ENCODE peak calls at places on chromosomes 16 and 17, in seven cellular contexts. U is breast epithelium, D is upper lobe of left lung, J is heart left ventricle, N is A549, M is sigmoid colon, K is endothelial cell of umbilical vein. Z is an unnamed sample.

GRCh38 chr17:78154903-78155811 is 9.0 kb downstream of the C17orf99 start:
- DNase-seq in N (no peak), D (no peak), K (no peak), M (no peak), U (no peak), J (no peak), Z (no peak)

GRCh38 chr16:29664133-29664912 is 1.3 kb downstream of the SPN start:
- DNase-seq in U (no peak), J (no peak), K (no peak), M (no peak), D (peak; percentile 86), N (no peak), Z (no peak)

GRCh38 chr16:26856791-26857190 is 209.9 kb upstream of the C16orf82 start:
- DNase-seq in D (no peak), M (no peak), U (no peak), N (no peak), K (no peak), J (no peak), Z (peak; percentile 21)

GRCh38 chr16:55955439-55955838 is 80.3 kb upstream of the CES5A start:
- DNase-seq in D (no peak), U (no peak), M (no peak), K (no peak), J (no peak), N (no peak), Z (no peak)

GRCh38 chr16:69930117-69930776 is 20.9 kb upstream of the CLEC18A start:
- DNase-seq in K (peak; percentile 58), J (peak; percentile 72), U (no peak), N (peak; percentile 82), D (no peak), M (no peak), Z (no peak)

GRCh38 chr17:27560668-27561067 is 70.3 kb upstream of the LGALS9 start:
- DNase-seq in M (no peak), J (no peak), K (no peak), N (no peak), U (no peak), D (no peak), Z (no peak)

GRCh38 chr17:57493625-57494024 is 237.3 kb downstream of the MSI2 start:
- DNase-seq in M (no peak), N (no peak), K (no peak), U (no peak), J (no peak), D (no peak), Z (no peak)

GRCh38 chr16:15961060-15961511 is 11.7 kb downstream of the ABCC1 start:
- DNase-seq in N (no peak), K (peak; percentile 77), J (no peak), U (no peak), M (no peak), D (no peak), Z (no peak)

GRCh38 chr17:50087246-50087911 is 7.8 kb upstream of the PDK2 start:
- DNase-seq in N (peak; percentile 93), J (peak; percentile 79), K (peak; percentile 64), U (peak; percentile 64), M (peak; percentile 87), D (peak; percentile 58), Z (no peak)

GRCh38 chr17:9244066-9245052 is 223.0 kb downstream of the NTN1 start:
- DNase-seq in J (no peak), D (peak; percentile 89), M (peak; percentile 91), N (no peak), K (no peak), U (no peak), Z (no peak)

GRCh38 chr17:80968602-80969029 is 23.0 kb upstream of the CHMP6 start:
- DNase-seq in M (peak; percentile 85), U (no peak), K (no peak), J (no peak), N (no peak), D (peak; percentile 58), Z (no peak)

GRCh38 chr17:50800196-50800700 is 32.9 kb upstream of the ANKRD40CL start:
- DNase-seq in J (no peak), K (no peak), D (no peak), M (no peak), N (no peak), U (peak; percentile 63), Z (no peak)

GRCh38 chr16:70652322-70652721 is 6.0 kb downstream of the IL34 start:
- DNase-seq in K (peak; percentile 18), M (no peak), D (no peak), U (no peak), J (no peak), N (no peak), Z (no peak)

GRCh38 chr17:49576121-49576905 is 642 bp downstream of the NXPH3 start:
- DNase-seq in U (no peak), N (no peak), J (peak; percentile 72), D (peak; percentile 88), M (peak; percentile 89), K (peak; percentile 43), Z (no peak)

GRCh38 chr16:68406458-68407041 is 41.8 kb downstream of the SMPD3 start:
- DNase-seq in J (no peak), K (no peak), U (no peak), D (no peak), M (no peak), N (no peak), Z (no peak)

DNA sequence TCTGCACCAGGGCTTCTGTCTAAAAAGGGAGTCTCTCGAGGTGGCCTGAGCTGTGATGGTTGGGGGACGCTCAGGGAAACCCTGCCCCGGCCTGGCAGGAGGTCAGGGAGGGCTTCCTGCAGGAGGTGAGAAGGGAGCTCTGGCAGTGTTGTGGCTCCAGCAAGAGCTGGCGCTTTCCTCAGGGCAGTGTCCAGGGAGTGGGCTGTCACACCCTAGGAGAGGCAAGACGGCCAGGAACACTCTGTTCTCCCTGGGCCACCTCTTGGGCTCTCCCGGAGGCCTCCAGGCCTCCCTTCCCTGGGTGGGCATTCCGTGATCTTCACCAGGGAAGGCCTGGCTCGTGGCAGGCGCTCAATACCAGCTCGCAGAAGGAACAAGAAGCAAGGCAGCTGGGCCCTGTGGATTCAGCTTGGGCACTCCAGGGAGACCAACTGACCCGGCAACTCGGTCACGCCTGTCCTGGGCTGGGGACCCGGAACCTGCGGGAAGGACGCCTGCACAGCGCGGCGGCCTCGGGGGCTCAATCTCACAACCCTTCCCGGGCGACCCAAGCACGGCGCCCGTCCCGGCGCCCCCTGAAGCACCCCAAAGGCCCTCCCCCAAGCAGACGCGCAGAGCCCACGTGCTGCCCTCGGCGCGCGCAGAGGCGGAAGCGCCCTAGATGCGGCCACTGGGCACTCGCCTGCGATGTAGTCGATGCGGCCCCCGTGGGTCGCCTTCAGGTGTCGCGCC is 694 bp downstream of the APRT start:
- DNase-seq in K (peak; percentile 69), M (peak; percentile 90), U (peak; percentile 57), J (peak; percentile 88), N (peak; percentile 41), D (peak; percentile 96), Z (peak; percentile 94)
- TF ChIP-seq POLR2A in K (no peak), M (peak; percentile 70), U (peak; percentile 24), J (no peak), N (peak; percentile 35), D (peak; percentile 85), Z (peak; percentile 49)

DNA sequence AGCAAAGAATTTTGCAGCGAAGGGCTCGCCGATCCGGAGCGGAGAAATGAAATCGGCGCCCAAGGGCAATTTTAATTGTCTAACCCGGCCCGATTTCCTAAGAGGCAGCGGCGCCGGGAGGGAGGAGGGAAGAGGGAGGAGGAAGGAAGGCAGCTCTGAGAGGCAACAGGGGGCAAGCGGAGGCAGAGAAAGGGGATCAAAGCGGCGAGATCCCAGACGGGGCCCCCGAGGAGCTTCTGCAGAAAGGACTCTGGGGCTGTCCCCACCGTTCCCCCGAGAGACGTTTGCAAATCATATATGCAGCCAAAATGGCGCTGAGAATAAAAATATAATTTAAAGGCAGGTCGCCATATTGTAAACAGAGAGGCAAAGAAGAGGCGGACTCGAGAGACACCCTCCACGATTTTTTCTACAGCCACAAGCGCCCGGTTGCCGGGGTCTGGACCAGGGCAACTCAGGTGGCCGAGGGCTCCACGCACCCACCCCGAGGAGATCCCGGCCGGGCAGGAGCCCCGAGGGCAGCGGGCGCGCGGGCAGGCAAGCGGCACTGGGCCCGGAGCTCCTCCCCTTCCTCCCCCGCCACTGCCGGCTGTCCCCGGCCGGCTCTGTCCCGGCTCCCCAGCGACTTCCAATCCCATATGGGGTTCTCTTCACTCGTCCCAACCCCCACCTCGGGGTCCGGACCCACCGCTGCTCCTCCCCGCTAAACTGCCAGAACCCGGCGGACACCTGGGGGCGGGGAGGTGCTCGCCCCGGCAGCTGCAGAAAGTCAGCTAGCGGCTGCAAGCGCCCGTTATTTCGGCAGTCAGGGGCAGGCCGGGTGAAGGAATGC is 1.9 kb downstream of the PHF12 start:
- DNase-seq in K (peak; percentile 76), J (peak; percentile 71), M (peak; percentile 85), U (peak; percentile 51), D (peak; percentile 92), N (peak; percentile 48), Z (peak; percentile 59)
- TF ChIP-seq POLR2A in K (peak; percentile 72), J (no peak), M (no peak), U (no peak), D (peak; percentile 29), N (peak; percentile 33), Z (no peak)

GRCh38 chr16:81542609-81543570 is 98.3 kb downstream of the CMIP start:
- DNase-seq in D (no peak), K (peak; percentile 45), J (no peak), N (no peak), U (no peak), M (no peak), Z (no peak)

GRCh38 chr16:81545470-81546175 is 101.0 kb downstream of the CMIP start:
- DNase-seq in D (no peak), J (no peak), M (no peak), N (no peak), U (no peak), K (no peak), Z (no peak)

GRCh38 chr16:81544691-81545365 is 100.2 kb downstream of the CMIP start:
- DNase-seq in J (no peak), K (no peak), D (no peak), M (no peak), N (no peak), U (no peak), Z (no peak)

GRCh38 chr16:81543571-81543970 is 99.0 kb downstream of the CMIP start:
- DNase-seq in D (no peak), N (no peak), U (no peak), K (peak; percentile 52), M (no peak), J (no peak), Z (no peak)

GRCh38 chr16:81544261-81544660 is 99.7 kb downstream of the CMIP start:
- DNase-seq in D (no peak), J (no peak), U (no peak), N (no peak), M (no peak), K (peak; percentile 62), Z (no peak)
- TF ChIP-seq POLR2A in D (no peak), J (no peak), U (no peak), N (no peak), M (no peak), K (no peak), Z (no peak)

GRCh38 chr16:1676661-1677060 is 1.4 kb upstream of the JPT2 start:
- DNase-seq in K (no peak), D (no peak), U (no peak), N (no peak), M (no peak), J (no peak), Z (no peak)

GRCh38 chr16:1680361-1680760 is 2.3 kb downstream of the JPT2 start:
- DNase-seq in U (no peak), J (no peak), K (no peak), N (no peak), M (no peak), D (no peak), Z (no peak)

GRCh38 chr16:1678500-1679098 is 520 bp downstream of the JPT2 start:
- DNase-seq in J (peak; percentile 51), K (peak; percentile 36), N (peak; percentile 52), U (peak; percentile 59), D (no peak), M (no peak), Z (no peak)

GRCh38 chr16:1677339-1677738 is 740 bp upstream of the JPT2 start:
- DNase-seq in K (no peak), J (no peak), D (no peak), M (no peak), U (no peak), N (no peak), Z (no peak)

GRCh38 chr16:1677942-1678499 is at the start of gene JPT2:
- DNase-seq in U (peak; percentile 97), M (peak; percentile 98), D (peak; percentile 100), J (peak; percentile 98), N (peak; percentile 95), K (peak; percentile 99), Z (peak; percentile 97)
- TF ChIP-seq POLR2A in U (no peak), M (no peak), D (no peak), J (peak; percentile 66), N (peak; percentile 43), K (peak; percentile 48), Z (no peak)

Z was measured in lower leg skin.